ENCODE peak calls at places on chromosome 14, in four cellular contexts. J is A549, K is SK-N-SH, A is GM12878. E is an unnamed sample.

GRCh38 chr14:74038015-74038859 is 19.1 kb downstream of the BBOF1 start:
- DNase-seq in J (peak), K (peak), A (no peak), E (peak)

GRCh38 chr14:90700928-90701776 is 115.1 kb downstream of the TTC7B start:
- DNase-seq in A (no peak), J (no peak), K (no peak), E (no peak)

GRCh38 chr14:76181546-76181945 is 29.8 kb downstream of the GPATCH2L start:
- DNase-seq in A (no peak), K (peak), J (no peak), E (peak)

GRCh38 chr14:71289536-71289935 is 382.3 kb downstream of the PCNX1 start:
- DNase-seq in J (no peak), K (no peak), A (peak), E (no peak)

GRCh38 chr14:54366726-54367707 is 29.8 kb upstream of the CDKN3 start:
- DNase-seq in K (peak), A (no peak), J (peak), E (peak)

GRCh38 chr14:25381498-25381897 is 331.6 kb upstream of the STXBP6 start:
- DNase-seq in J (no peak), A (no peak), K (peak), E (peak)

GRCh38 chr14:90624228-90624627 is 192.0 kb downstream of the TTC7B start:
- DNase-seq in K (no peak), J (no peak), A (no peak), E (peak)

GRCh38 chr14:95250936-95251335 is 68.8 kb downstream of the CLMN start:
- DNase-seq in A (no peak), K (no peak), J (no peak), E (no peak)

GRCh38 chr14:65949711-65950516 is 536.3 kb upstream of the CCDC196 start:
- DNase-seq in J (no peak), A (no peak), K (no peak), E (peak)

GRCh38 chr14:39276579-39277114 is 42.9 kb downstream of the MIA2 start:
- DNase-seq in K (no peak), J (no peak), A (no peak), E (no peak)

GRCh38 chr14:20998674-20999366 is at the start of gene SLC39A2:
- DNase-seq in A (no peak), K (no peak), J (no peak), E (no peak)

DNA sequence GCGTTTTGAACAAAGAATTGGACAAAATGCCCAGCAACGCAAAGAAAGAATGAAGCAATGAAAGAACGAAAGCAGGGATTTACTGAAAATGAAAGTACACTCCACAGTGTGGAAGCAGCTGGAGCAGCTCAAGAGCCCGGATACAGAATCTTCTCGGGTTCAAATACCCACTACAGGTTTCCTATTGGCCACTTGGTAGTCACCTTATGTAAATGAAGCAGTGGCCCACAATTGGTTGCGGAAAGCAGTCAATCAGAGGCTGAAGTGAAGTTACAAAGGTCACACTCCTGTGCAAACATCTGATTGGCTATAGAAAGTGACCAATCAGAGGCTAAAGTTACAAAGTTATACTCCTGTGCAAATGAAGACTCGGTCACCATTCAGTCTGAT is 15.0 kb upstream of the PPP1R13B start:
- DNase-seq in A (no peak), J (no peak), K (no peak), E (peak)
- TF ChIP-seq PBX3 in A (no peak), J (no peak), K (no peak), E (no peak)

GRCh38 chr14:61099221-61099835 is 118.3 kb downstream of the SLC38A6 start:
- DNase-seq in A (no peak), K (no peak), J (no peak), E (no peak)

GRCh38 chr14:61101803-61102548 is 120.9 kb downstream of the SLC38A6 start:
- DNase-seq in J (no peak), A (no peak), K (no peak), E (no peak)

GRCh38 chr14:61104358-61104757 is 123.3 kb downstream of the SLC38A6 start:
- DNase-seq in J (no peak), K (no peak), A (no peak), E (no peak)

GRCh38 chr14:61103541-61104339 is 122.7 kb downstream of the SLC38A6 start:
- DNase-seq in A (no peak), K (peak), J (peak), E (peak)

GRCh38 chr14:61102549-61103466 is 121.8 kb downstream of the SLC38A6 start:
- DNase-seq in K (no peak), J (no peak), A (no peak), E (peak)
- TF ChIP-seq PBX3 in K (no peak), J (no peak), A (no peak), E (no peak)

GRCh38 chr14:99600232-99600888 is 3.6 kb downstream of the CCDC85C start:
- DNase-seq in A (no peak), J (no peak), K (no peak), E (no peak)
- TF ChIP-seq PBX3 in A (no peak), J (no peak), K (no peak), E (no peak)

DNA sequence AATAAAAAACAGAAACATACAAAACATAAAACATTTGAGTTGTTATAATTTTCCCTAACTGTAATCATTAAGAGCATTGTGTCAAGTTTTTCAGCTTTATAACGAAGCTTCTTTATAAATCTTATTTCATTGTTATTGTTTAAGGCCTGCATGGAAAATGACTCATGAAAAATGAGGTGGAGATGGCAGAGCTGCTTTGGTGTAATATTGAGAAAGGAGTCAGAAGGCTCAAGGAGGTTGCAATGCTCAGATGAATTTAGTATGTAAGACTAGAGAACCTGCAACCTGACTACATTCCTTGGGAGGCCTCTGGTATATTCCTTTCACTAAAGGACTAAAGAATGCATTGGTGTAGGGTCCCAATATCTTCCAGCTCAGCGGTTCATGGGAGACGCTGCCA is 61.5 kb downstream of the TMEM30B start:
- DNase-seq in J (no peak), A (no peak), K (no peak), E (no peak)
- TF ChIP-seq PBX3 in J (no peak), A (no peak), K (no peak), E (no peak)

E was measured in HepG2.